ENCODE peak calls at places on chromosomes 4 and X, in eight cellular contexts. I is foreskin melanocyte; Q is mammary epithelial cell; P is hippocampal formation; A is WTC11; F is stimulated activated naive CD4-positive, alpha-beta T cell; M is AG09309; L is BJ. O is an unnamed sample.

GRCh38 chr4:68905598-68906237 is 45.9 kb downstream of the UGT2A3 start:
- DNase-seq in P (no peak), M (no peak), Q (peak; percentile 20), F (no peak), A (peak; percentile 13), I (no peak), L (no peak), O (no peak)

GRCh38 chrX:150365953-150366911 is 3.1 kb downstream of the MAMLD1 start:
- DNase-seq in L (no peak), I (peak; percentile 35), F (no peak), A (peak; percentile 41), P (peak; percentile 31), M (no peak), Q (peak; percentile 23), O (no peak)

GRCh38 chrX:10505726-10506125 is 114.7 kb downstream of the MID1 start:
- DNase-seq in A (no peak), Q (no peak), L (no peak), I (no peak), F (no peak), M (no peak), P (no peak), O (no peak)

GRCh38 chr4:159283697-159284492 is 181.0 kb downstream of the RAPGEF2 start:
- DNase-seq in Q (peak; percentile 37), L (peak; percentile 72), M (no peak), F (no peak), A (no peak), P (no peak), I (no peak), O (no peak)

GRCh38 chr4:82551734-82552133 is 10.1 kb downstream of the TMEM150C start:
- DNase-seq in L (no peak), M (no peak), F (no peak), A (no peak), Q (no peak), P (no peak), I (no peak), O (no peak)

GRCh38 chr4:15513545-15513944 is 43.9 kb downstream of the CC2D2A start:
- DNase-seq in P (no peak), A (no peak), Q (no peak), M (no peak), L (no peak), F (no peak), I (no peak), O (no peak)

GRCh38 chr4:185779520-185779919 is 32.5 kb downstream of the SORBS2 start:
- DNase-seq in L (no peak), P (no peak), Q (no peak), A (no peak), F (no peak), I (no peak), M (no peak), O (no peak)

GRCh38 chrX:11446951-11447350 is 153.7 kb downstream of the AMELX start:
- DNase-seq in P (no peak), A (no peak), L (no peak), Q (no peak), I (no peak), M (no peak), F (no peak), O (no peak)

GRCh38 chr4:127856485-127857447 is 23.9 kb upstream of the PLK4 start:
- DNase-seq in F (no peak), P (no peak), Q (peak; percentile 94), M (peak; percentile 81), A (no peak), I (peak; percentile 38), L (peak; percentile 74), O (no peak)